ENCODE peak calls at places on chromosomes 16 and 17, in five cellular contexts. Q is iPS-NIHi11; O is mesothelial cell of epicardium; A is activated T-cell treated with anti-CD3 and anti-CD28 coated beads, Interleukin-2, amount 50 U/mL, for 48 hours; B is activated T-helper 1 cell treated with anti-CD3 and anti-CD28 coated beads, Interleukin-12 subunit alpha, Interleukin-12 subunit beta, Interleukin-2, Interleukin-4 antibody, amounts not matched to agents 30 ng/mL and 10 ng/mL and 1 ng/mL, durations not matched to agents 14 hours and 24 hours and 36 hours. C is an unnamed sample.

GRCh38 chr17:45989759-45990158 is 9.3 kb upstream of the STH start:
- DNase-seq in Q (no peak), O (no peak), A (no peak), B (no peak), C (no peak)

GRCh38 chr16:73735018-73735417 is 561.6 kb upstream of the PSMD7 start:
- DNase-seq in Q (no peak), O (no peak), A (no peak), B (no peak), C (no peak)

GRCh38 chr17:10702574-10702973 is 5.2 kb downstream of the ADPRM start:
- DNase-seq in Q (no peak), O (no peak), A (no peak), B (no peak), C (no peak)

GRCh38 chr17:51745993-51746392 is 412.5 kb downstream of the CA10 start:
- DNase-seq in Q (no peak), O (no peak), A (no peak), B (no peak), C (no peak)

GRCh38 chr17:27506348-27507218 is 50.3 kb downstream of the KSR1 start:
- DNase-seq in Q (peak), O (peak), A (no peak), B (no peak), C (no peak)

GRCh38 chr17:59371426-59372099 is 40.1 kb downstream of the YPEL2 start:
- DNase-seq in Q (no peak), O (no peak), A (no peak), B (no peak), C (no peak)

GRCh38 chr17:78903101-78903779 is at the start of gene CEP295NL:
- DNase-seq in Q (peak), O (no peak), A (peak), B (no peak), C (peak)

GRCh38 chr16:82603784-82604411 is 22.9 kb upstream of the CDH13 start:
- DNase-seq in Q (peak), O (no peak), A (no peak), B (no peak), C (no peak)

GRCh38 chr17:75898791-75899190 is 2.0 kb upstream of the TRIM65 start:
- DNase-seq in Q (no peak), O (no peak), A (no peak), B (no peak), C (no peak)

GRCh38 chr17:28698253-28698941 is 13.3 kb downstream of the PROCA1 start:
- DNase-seq in Q (no peak), O (no peak), A (no peak), B (no peak), C (no peak)

GRCh38 chr17:65049085-65049756 is 7.3 kb downstream of the GNA13 start:
- DNase-seq in Q (no peak), O (no peak), A (no peak), B (no peak), C (no peak)

GRCh38 chr16:2206780-2207433 is 1.7 kb downstream of the MLST8 start:
- DNase-seq in Q (no peak), O (no peak), A (no peak), B (no peak), C (no peak)

GRCh38 chr17:80927791-80928216 is 63.8 kb upstream of the CHMP6 start:
- DNase-seq in Q (peak), O (no peak), A (no peak), B (no peak), C (peak)

GRCh38 chr17:73458191-73458590 is 146.4 kb upstream of the CDC42EP4 start:
- DNase-seq in Q (no peak), O (no peak), A (no peak), B (no peak), C (no peak)

C was measured in sciatic nerve.